ENCODE peak calls at places on chromosomes 11 and 22, in four cellular contexts. J, F, D and N are unnamed samples.

GRCh38 chr11:8221917-8222316 is 41.8 kb downstream of the LMO1 start:
- DNase-seq in J (no peak), F (no peak), D (no peak), N (no peak)

GRCh38 chr22:43018615-43019014 is 3.7 kb upstream of the PACSIN2 start:
- DNase-seq in J (peak), F (no peak), D (no peak), N (no peak)

GRCh38 chr11:47593934-47594855 is at the start of gene C1QTNF4:
- DNase-seq in J (no peak), F (no peak), D (no peak), N (peak)

GRCh38 chr11:132318421-132319157 is 948.2 kb downstream of the NTM start:
- DNase-seq in J (no peak), F (no peak), D (no peak), N (no peak)

GRCh38 chr11:67369801-67370284 is 3.6 kb downstream of the CLCF1 start:
- DNase-seq in J (no peak), F (no peak), D (no peak), N (no peak)

GRCh38 chr22:42180349-42180842 is 49.8 kb upstream of the CYP2D6 start:
- DNase-seq in J (no peak), F (no peak), D (peak), N (no peak)

GRCh38 chr11:123145661-123146060 is 49.4 kb downstream of the CLMP start:
- DNase-seq in J (no peak), F (peak), D (peak), N (no peak)

GRCh38 chr11:65505434-65506315 is 6.8 kb downstream of the MALAT1 start:
- DNase-seq in J (no peak), F (peak), D (peak), N (no peak)

GRCh38 chr11:93655581-93656255 is 5.8 kb upstream of the CEP295 start:
- DNase-seq in J (no peak), F (no peak), D (no peak), N (no peak)

GRCh38 chr11:80838153-80838552 is 1397.3 kb upstream of the TENM4 start:
- DNase-seq in J (no peak), F (no peak), D (no peak), N (no peak)

GRCh38 chr11:70763606-70764005 is 365.3 kb downstream of the CTTN start:
- DNase-seq in J (no peak), F (no peak), D (no peak), N (no peak)

GRCh38 chr11:26931248-26931631 is 62.7 kb upstream of the FIBIN start:
- DNase-seq in J (no peak), F (no peak), D (no peak), N (no peak)

GRCh38 chr11:44096360-44097188 is 1.1 kb downstream of the EXT2 start:
- DNase-seq in J (no peak), F (peak), D (peak), N (no peak)

GRCh38 chr11:118819687-118820086 is 28.7 kb upstream of the DDX6 start:
- DNase-seq in J (no peak), F (no peak), D (no peak), N (no peak)

GRCh38 chr11:10725114-10725906 is 25.7 kb upstream of the CTR9 start:
- DNase-seq in J (no peak), F (no peak), D (peak), N (no peak)

GRCh38 chr11:119363874-119364590 is 17.5 kb downstream of the USP2 start:
- DNase-seq in J (no peak), F (no peak), D (peak), N (peak)

GRCh38 chr11:121500717-121501116 is 48.0 kb upstream of the SORL1-AS1 start:
- DNase-seq in J (no peak), F (no peak), D (no peak), N (no peak)

GRCh38 chr11:83192846-83193245 is 666 bp upstream of the ANKRD42 start:
- DNase-seq in J (peak), F (no peak), D (no peak), N (no peak)

GRCh38 chr11:65634140-65634436 is 3.8 kb upstream of the SIPA1 start:
- DNase-seq in J (no peak), F (no peak), D (no peak), N (no peak)

GRCh38 chr11:762421-763072 is 14.7 kb downstream of the GATD1 start:
- DNase-seq in J (no peak), F (peak), D (no peak), N (no peak)

GRCh38 chr11:25981998-25982397 is 349.9 kb upstream of the ANO3 start:
- DNase-seq in J (peak), F (peak), D (peak), N (no peak)

GRCh38 chr11:119892311-119892808 is 163.4 kb upstream of the NECTIN1 start:
- DNase-seq in J (no peak), F (no peak), D (no peak), N (no peak)

GRCh38 chr22:36110306-36110791 is 50.2 kb downstream of the APOL3 start:
- DNase-seq in J (no peak), F (no peak), D (no peak), N (peak)

GRCh38 chr11:125110996-125111340 is 458 bp downstream of the TMEM218 start:
- DNase-seq in J (peak), F (peak), D (peak), N (peak)

GRCh38 chr11:129861702-129862107 is 33.7 kb downstream of the NFRKB start:
- DNase-seq in J (peak), F (peak), D (no peak), N (peak)

GRCh38 chr22:40966683-40967082 is 15.5 kb downstream of the RBX1 start:
- DNase-seq in J (no peak), F (no peak), D (peak), N (no peak)

GRCh38 chr11:128409476-128409875 is 177.9 kb downstream of the ETS1 start:
- DNase-seq in J (no peak), F (no peak), D (no peak), N (no peak)

GRCh38 chr11:63737718-63738117 is 30.9 kb downstream of the ZFTA start:
- DNase-seq in J (peak), F (no peak), D (peak), N (no peak)

GRCh38 chr11:121795206-121795605 is 320.8 kb downstream of the BLID start:
- DNase-seq in J (no peak), F (no peak), D (no peak), N (no peak)

GRCh38 chr11:77630311-77630710 is 7.3 kb downstream of the CLNS1A start:
- DNase-seq in J (no peak), F (no peak), D (no peak), N (no peak)

GRCh38 chr11:8564526-8564925 is 29.5 kb downstream of the STK33 start:
- DNase-seq in J (no peak), F (no peak), D (no peak), N (no peak)

DNA sequence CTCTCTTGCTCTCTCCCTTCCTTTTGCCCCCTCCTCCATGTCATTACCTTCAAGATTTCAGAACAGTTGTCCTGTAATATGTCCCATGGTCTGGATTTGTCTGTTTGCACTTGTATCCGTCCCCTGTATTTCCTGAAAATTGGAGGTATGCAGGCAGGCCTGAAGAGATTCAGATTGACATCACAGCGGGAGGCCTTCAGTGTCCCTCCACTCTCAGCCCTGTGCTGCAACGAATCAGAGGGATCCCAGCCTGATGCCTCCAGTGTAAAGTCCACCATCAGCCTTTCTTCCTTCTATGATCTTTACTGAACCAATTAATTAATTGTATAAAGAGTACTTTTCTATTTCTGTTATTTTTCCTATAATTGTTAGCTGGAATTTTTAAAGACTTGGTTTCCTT is 57.3 kb downstream of the ELMOD1 start:
- DNase-seq in J (no peak), F (no peak), D (no peak), N (peak)
- TF ChIP-seq NR3C1 in J (no peak), F (no peak), D (no peak), N (no peak)

DNA sequence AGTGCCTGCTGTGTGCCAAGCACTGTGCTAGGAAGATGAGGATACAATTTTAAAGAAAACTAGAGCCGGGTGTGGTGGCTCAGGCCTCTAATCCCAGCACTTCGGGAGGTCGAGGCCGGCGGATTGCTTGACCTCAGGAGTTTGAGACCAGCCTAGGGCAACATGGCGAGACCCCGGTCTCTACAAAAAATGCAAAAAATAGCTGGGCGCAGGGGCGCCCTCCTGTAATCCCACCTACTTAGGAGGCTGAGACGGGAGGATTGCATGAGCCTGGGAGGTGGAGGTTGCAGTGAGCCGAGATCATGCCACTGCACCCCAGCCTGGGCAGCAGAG is 8.3 kb downstream of the TPBGL start:
- DNase-seq in J (no peak), F (no peak), D (no peak), N (no peak)
- TF ChIP-seq NR3C1 in J (no peak), F (no peak), D (no peak), N (no peak)

DNA sequence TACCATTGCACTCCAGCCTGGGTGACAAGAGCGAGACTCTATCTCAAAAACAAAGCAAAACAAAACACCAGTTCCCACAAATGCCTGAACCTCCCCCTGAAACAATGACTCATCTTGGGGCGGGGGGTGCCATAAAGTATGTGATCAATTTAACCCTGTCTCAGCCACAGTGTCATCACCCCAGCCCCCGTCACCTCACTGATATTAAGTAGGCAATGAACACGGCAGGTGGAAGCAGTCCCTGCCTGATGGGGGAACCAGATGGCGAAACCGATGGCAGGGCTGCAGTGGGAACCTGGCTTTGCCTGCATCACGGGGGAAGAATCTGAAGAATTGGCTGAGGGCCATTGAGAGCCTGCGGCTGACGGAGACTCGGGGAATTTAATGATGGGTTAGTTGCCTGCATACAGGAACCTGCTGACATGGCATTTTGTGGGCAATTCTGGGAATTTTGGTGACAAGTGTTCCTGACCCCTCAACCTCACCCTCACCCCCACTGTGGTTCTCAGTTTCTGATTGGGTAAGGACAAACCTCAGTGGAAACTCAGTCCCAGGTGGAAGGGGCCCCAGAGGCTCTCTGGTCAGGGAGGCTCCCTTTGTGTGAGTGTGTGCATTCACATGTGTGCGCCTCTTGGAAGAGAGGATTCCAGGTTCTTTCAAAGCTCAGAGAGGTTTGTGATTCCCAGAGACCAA is 39.1 kb upstream of the SHISAL1 start:
- DNase-seq in J (no peak), F (peak), D (no peak), N (no peak)
- TF ChIP-seq NR3C1 in J (no peak), F (no peak), D (no peak), N (no peak)

GRCh38 chr11:109788969-109789490 is 304.2 kb upstream of the ZC3H12C start:
- DNase-seq in J (no peak), F (no peak), D (no peak), N (no peak)

GRCh38 chr11:109785714-109786113 is 307.5 kb upstream of the ZC3H12C start:
- DNase-seq in J (no peak), F (no peak), D (no peak), N (no peak)

GRCh38 chr11:109784536-109784935 is 308.7 kb upstream of the ZC3H12C start:
- DNase-seq in J (no peak), F (no peak), D (no peak), N (no peak)

GRCh38 chr11:109783017-109783416 is 310.2 kb upstream of the ZC3H12C start:
- DNase-seq in J (no peak), F (no peak), D (no peak), N (no peak)

DNA sequence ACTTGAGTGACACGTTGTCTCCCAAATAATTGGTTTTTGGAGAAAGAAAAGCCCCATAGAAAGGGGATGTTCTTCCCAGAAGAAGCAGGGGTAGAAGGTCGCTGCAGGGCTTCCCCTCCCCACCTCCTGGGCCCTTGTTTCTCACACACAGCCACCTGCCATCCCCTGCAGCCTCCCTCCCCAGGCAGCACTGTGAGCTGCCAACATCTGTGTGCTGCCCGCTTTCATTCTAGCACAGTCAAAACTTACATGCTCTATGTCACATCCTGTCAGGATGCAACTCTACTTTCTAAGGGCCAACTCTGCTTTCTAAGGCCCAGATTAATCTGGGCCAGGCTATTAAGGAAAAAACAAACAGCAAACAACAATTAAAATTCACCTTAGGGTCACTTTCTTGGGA is 309.4 kb upstream of the ZC3H12C start:
- DNase-seq in J (no peak), F (no peak), D (no peak), N (no peak)
- TF ChIP-seq NR3C1 in J (no peak), F (no peak), D (no peak), N (no peak)

DNA sequence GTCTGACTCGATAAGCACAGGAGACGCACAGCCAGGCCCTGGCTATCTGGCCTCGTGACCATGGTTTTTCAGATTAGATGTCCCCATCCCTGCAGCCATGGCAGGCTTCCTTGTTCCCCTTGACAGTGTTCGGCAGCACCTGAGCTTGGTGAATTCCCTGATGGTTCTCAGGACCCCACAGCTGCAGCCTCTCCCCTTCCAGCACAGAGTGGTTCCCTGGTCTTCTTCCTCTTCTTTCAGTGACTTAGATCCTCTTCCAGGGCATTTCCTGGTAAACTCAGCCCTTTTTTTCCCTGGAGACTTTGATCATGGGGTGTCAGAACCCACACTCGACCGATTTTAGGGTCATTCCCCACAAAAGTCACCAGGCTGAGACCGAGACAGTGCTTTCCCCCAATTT is 14.5 kb downstream of the GLB1L3 start:
- DNase-seq in J (no peak), F (no peak), D (peak), N (no peak)
- TF ChIP-seq NR3C1 in J (no peak), F (no peak), D (no peak), N (no peak)

GRCh38 chr11:113289341-113290187 is 24.8 kb upstream of the TTC12 start:
- DNase-seq in J (peak), F (peak), D (peak), N (peak)
- TF ChIP-seq NR3C1 in J (no peak), F (no peak), D (no peak), N (no peak)

DNA sequence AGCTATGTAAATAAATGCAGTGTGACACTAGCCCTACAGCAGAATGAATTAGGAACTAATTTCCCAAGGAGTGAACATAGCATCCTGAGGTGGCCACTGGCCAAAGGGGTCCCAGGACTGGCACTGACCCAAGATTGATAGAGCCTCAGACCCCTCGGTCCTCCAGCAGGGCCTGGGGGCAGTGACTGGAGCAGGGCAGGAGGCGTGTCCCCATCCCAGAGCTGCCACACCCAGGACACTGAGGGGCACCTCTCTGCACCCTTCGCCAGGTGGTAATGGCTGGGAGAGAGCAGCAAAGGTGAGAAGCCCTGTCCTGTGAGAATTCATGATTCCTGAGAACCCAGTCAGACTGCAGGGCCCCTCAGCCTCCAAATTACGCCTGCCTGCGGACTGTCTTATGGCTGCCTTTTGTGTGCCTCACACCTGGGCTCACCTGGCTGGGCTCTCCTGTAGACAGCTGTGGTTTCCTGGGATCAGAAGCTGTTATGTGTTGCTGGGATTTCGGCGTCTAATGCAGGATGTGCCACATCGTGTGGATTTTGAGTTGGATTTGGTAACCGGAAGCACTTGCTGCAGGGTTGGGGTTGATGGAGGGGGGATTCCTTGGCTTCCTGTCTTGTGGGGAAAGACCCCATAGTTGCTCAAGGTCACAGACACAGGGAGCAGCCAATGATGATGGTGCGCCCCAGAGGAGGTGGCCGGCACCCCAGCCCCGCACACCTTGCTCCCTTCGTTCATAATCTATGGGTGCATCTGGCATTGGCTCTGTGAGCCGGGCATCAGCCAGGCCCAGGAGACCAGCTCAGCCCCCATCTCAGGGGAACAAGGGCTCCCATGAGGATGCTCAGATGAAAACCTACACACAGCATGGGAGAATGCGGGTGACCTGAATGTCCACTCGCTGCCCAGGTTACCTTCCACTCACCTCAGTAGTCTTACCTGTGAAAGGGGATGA is 582.9 kb downstream of the BRD1 start:
- DNase-seq in J (no peak), F (no peak), D (no peak), N (no peak)
- TF ChIP-seq NR3C1 in J (no peak), F (no peak), D (no peak), N (no peak)

GRCh38 chr22:49034836-49035817 is 792.5 kb downstream of the BRD1 start:
- DNase-seq in J (no peak), F (no peak), D (no peak), N (no peak)
- TF ChIP-seq NR3C1 in J (no peak), F (no peak), D (no peak), N (no peak)

DNA sequence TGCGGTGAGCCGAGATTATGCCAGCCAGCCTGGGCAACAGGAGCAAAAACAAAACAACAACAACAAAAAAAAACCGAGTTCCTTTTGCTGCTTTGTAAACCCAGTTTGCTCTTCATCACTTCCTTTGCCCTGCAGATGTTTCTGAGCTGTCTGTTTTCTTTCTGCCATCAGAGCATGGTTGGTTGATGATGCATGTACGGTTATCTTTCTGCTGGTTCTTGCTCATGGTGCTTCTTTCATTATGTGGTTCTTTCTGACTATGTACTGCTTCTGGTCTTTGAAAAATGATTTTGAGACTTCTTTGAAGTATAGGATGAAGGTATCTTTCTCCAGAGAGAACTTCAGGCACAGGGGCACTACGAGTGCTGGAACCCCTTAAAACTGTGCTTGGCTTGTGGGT is 13.2 kb downstream of the TANGO2 start:
- DNase-seq in J (no peak), F (no peak), D (no peak), N (no peak)
- TF ChIP-seq NR3C1 in J (no peak), F (no peak), D (no peak), N (no peak)